ENCODE peak calls at places on chromosome 20, in seven cellular contexts. One of them, this sample, is unnamed.

GRCh38 chr20:41424025-41424424 is 57.4 kb upstream of the EMILIN3 start:
- DNase-seq in CD4-positive, CD25-positive, alpha-beta regulatory T cell: no peak
- DNase-seq in fibroblast of villous mesenchyme: no peak
- DNase-seq in HepG2: no peak
- DNase-seq in cardiac fibroblast: no peak
- DNase-seq in GM12865: no peak
- DNase-seq in fibroblast of pulmonary artery: no peak
- DNase-seq in this sample: no peak

GRCh38 chr20:52529856-52530255 is 338.3 kb upstream of the ZFP64 start:
- DNase-seq in cardiac fibroblast: no peak
- DNase-seq in fibroblast of pulmonary artery: peak
- DNase-seq in HepG2: no peak
- DNase-seq in fibroblast of villous mesenchyme: peak
- DNase-seq in CD4-positive, CD25-positive, alpha-beta regulatory T cell: no peak
- DNase-seq in GM12865: no peak
- DNase-seq in this sample: peak

GRCh38 chr20:36063916-36064660 is 90.5 kb upstream of the EPB41L1 start:
- DNase-seq in fibroblast of villous mesenchyme: no peak
- DNase-seq in HepG2: no peak
- DNase-seq in CD4-positive, CD25-positive, alpha-beta regulatory T cell: no peak
- DNase-seq in fibroblast of pulmonary artery: no peak
- DNase-seq in cardiac fibroblast: no peak
- DNase-seq in GM12865: no peak
- DNase-seq in this sample: no peak

GRCh38 chr20:44412402-44413144 is 57.1 kb downstream of the HNF4A start:
- DNase-seq in CD4-positive, CD25-positive, alpha-beta regulatory T cell: no peak
- DNase-seq in GM12865: no peak
- DNase-seq in fibroblast of villous mesenchyme: no peak
- DNase-seq in cardiac fibroblast: no peak
- DNase-seq in HepG2: no peak
- DNase-seq in fibroblast of pulmonary artery: no peak
- DNase-seq in this sample: no peak

GRCh38 chr20:63049561-63050221 is 42.9 kb upstream of the BHLHE23 start:
- DNase-seq in cardiac fibroblast: no peak
- DNase-seq in fibroblast of villous mesenchyme: no peak
- DNase-seq in HepG2: no peak
- DNase-seq in CD4-positive, CD25-positive, alpha-beta regulatory T cell: no peak
- DNase-seq in GM12865: no peak
- DNase-seq in fibroblast of pulmonary artery: no peak
- DNase-seq in this sample: no peak

GRCh38 chr20:57323034-57323433 is 6.6 kb upstream of the SPO11 start:
- DNase-seq in fibroblast of pulmonary artery: peak
- DNase-seq in CD4-positive, CD25-positive, alpha-beta regulatory T cell: no peak
- DNase-seq in fibroblast of villous mesenchyme: peak
- DNase-seq in cardiac fibroblast: peak
- DNase-seq in GM12865: peak
- DNase-seq in HepG2: no peak
- DNase-seq in this sample: peak

GRCh38 chr20:50130346-50130703 is 17.4 kb upstream of the UBE2V1 start:
- DNase-seq in GM12865: no peak
- DNase-seq in fibroblast of villous mesenchyme: no peak
- DNase-seq in cardiac fibroblast: peak
- DNase-seq in HepG2: no peak
- DNase-seq in fibroblast of pulmonary artery: no peak
- DNase-seq in CD4-positive, CD25-positive, alpha-beta regulatory T cell: no peak
- DNase-seq in this sample: no peak

GRCh38 chr20:63249891-63250290 is 4.4 kb downstream of the NKAIN4 start:
- DNase-seq in CD4-positive, CD25-positive, alpha-beta regulatory T cell: no peak
- DNase-seq in fibroblast of pulmonary artery: no peak
- DNase-seq in fibroblast of villous mesenchyme: no peak
- DNase-seq in cardiac fibroblast: no peak
- DNase-seq in GM12865: no peak
- DNase-seq in HepG2: no peak
- DNase-seq in this sample: no peak

DNA sequence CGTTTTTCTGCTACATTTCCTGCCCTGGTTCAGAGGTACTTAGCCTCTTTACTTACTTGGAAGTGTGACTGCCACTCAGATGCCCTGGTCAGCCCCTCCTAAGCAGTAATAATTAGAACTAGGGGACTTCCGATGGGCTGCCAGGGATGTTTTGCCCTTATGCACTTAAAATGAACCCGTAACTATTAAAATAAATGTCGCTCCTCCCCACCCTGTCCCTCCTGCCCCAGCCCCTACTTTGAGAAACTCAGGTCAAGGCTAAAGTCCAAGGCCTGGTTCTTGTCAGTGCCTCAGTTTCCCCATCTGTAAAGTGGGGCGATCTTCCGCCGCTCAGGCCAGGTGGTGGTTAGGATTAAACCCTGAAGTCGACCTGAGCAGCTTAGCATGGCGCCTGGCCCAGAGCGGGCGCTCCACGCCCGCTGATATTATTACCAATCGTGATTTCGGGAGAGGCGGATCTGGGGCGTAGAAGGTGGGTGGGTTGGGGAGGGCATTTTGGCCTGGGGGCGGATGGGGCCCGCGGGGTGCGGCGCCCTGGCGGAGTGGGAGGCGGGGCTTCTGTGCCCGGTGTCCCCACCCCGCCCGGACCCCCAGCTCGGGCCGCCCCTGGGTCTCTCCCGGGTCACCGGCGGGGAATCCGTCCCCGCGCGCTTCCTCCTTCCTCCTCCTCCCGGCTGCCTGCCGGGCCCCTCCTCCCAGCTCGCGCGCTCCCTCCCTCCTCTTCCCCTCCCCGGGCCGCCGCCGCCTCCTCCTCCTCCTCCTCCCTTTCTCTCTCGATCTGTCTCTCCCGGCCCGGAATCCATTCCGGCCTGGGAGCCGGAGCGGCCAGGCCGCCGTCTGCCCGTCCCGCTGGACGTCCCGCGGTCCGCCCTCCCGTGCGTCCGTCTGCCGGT is at the start of gene SRC:
- DNase-seq in HepG2: peak
- DNase-seq in GM12865: peak
- DNase-seq in fibroblast of pulmonary artery: peak
- DNase-seq in cardiac fibroblast: peak
- DNase-seq in CD4-positive, CD25-positive, alpha-beta regulatory T cell: peak
- DNase-seq in fibroblast of villous mesenchyme: peak
- DNase-seq in this sample: peak
- H3K4me3 ChIP-seq in HepG2: peak
- H3K4me3 ChIP-seq in GM12865: peak
- H3K4me3 ChIP-seq in fibroblast of pulmonary artery: peak
- H3K4me3 ChIP-seq in cardiac fibroblast: peak
- H3K4me3 ChIP-seq in CD4-positive, CD25-positive, alpha-beta regulatory T cell: no peak
- H3K4me3 ChIP-seq in fibroblast of villous mesenchyme: peak
- H3K4me3 ChIP-seq in this sample: peak

GRCh38 chr20:60060006-60060557 is 101.9 kb downstream of the CDH26 start:
- DNase-seq in fibroblast of villous mesenchyme: no peak
- DNase-seq in GM12865: no peak
- DNase-seq in HepG2: no peak
- DNase-seq in fibroblast of pulmonary artery: no peak
- DNase-seq in cardiac fibroblast: no peak
- DNase-seq in CD4-positive, CD25-positive, alpha-beta regulatory T cell: no peak
- DNase-seq in this sample: no peak

GRCh38 chr20:60056345-60057122 is 98.3 kb downstream of the CDH26 start:
- DNase-seq in GM12865: no peak
- DNase-seq in cardiac fibroblast: no peak
- DNase-seq in fibroblast of pulmonary artery: no peak
- DNase-seq in fibroblast of villous mesenchyme: no peak
- DNase-seq in CD4-positive, CD25-positive, alpha-beta regulatory T cell: no peak
- DNase-seq in HepG2: no peak
- DNase-seq in this sample: no peak

GRCh38 chr20:60057123-60057865 is 99.1 kb downstream of the CDH26 start:
- DNase-seq in fibroblast of villous mesenchyme: peak
- DNase-seq in GM12865: peak
- DNase-seq in fibroblast of pulmonary artery: peak
- DNase-seq in cardiac fibroblast: peak
- DNase-seq in HepG2: peak
- DNase-seq in CD4-positive, CD25-positive, alpha-beta regulatory T cell: peak
- DNase-seq in this sample: peak

GRCh38 chr20:60058869-60059268 is 100.6 kb downstream of the CDH26 start:
- DNase-seq in GM12865: no peak
- DNase-seq in HepG2: no peak
- DNase-seq in fibroblast of villous mesenchyme: no peak
- DNase-seq in cardiac fibroblast: no peak
- DNase-seq in CD4-positive, CD25-positive, alpha-beta regulatory T cell: no peak
- DNase-seq in fibroblast of pulmonary artery: no peak
- DNase-seq in this sample: no peak

DNA sequence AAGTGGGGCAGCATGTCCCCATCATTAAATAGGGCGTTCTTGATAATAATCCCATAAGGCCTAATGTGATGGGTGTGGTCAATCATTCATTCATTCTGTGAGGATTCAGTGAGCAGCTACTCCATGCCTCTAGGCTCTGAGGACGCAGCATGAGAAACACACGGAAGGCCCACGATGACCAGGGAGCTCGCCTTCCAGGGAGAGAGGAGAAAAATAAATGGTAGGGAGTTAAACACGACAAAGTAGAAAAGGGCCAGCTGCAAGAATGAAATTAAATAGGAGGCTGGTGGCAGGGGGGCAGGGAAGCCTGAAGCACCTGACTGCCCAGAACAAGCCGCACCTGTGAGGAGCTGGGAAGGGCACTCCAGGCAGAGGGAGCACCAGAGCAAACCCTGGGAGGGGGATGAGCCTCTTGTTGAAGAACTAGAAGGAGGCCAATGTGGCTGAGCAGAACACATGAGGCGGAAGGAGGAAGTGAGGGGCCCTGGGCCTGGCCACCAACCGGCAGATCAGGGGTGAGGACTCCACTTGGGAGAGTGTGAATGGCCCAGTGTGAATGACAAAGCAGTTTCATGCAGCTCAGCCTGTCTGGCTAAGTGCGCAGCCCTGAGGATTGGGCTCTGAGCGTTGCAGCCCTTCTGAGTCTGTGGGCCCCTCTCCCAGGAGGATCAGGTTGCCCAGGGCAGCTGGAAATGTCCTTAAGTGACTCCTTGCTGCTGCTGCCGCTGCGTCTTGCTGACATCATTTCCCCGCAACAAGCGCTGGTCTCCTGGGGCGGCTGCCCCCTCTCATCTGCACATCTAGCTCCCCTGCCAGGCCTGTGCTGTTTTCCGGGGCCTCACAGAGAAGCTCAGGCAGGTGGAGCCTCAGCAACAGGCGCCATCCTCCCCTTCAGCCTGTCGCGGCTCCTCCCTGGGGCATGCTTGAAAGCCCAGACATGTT is 99.9 kb downstream of the CDH26 start:
- DNase-seq in fibroblast of villous mesenchyme: peak
- DNase-seq in GM12865: no peak
- DNase-seq in fibroblast of pulmonary artery: peak
- DNase-seq in HepG2: no peak
- DNase-seq in cardiac fibroblast: peak
- DNase-seq in CD4-positive, CD25-positive, alpha-beta regulatory T cell: peak
- DNase-seq in this sample: no peak
- H3K4me3 ChIP-seq in fibroblast of villous mesenchyme: no peak
- H3K4me3 ChIP-seq in GM12865: no peak
- H3K4me3 ChIP-seq in fibroblast of pulmonary artery: no peak
- H3K4me3 ChIP-seq in HepG2: no peak
- H3K4me3 ChIP-seq in cardiac fibroblast: no peak
- H3K4me3 ChIP-seq in CD4-positive, CD25-positive, alpha-beta regulatory T cell: peak
- H3K4me3 ChIP-seq in this sample: no peak

GRCh38 chr20:46056970-46057855 is 28.2 kb downstream of the SLC12A5 start:
- DNase-seq in fibroblast of pulmonary artery: peak
- DNase-seq in GM12865: no peak
- DNase-seq in HepG2: no peak
- DNase-seq in cardiac fibroblast: peak
- DNase-seq in fibroblast of villous mesenchyme: peak
- DNase-seq in CD4-positive, CD25-positive, alpha-beta regulatory T cell: no peak
- DNase-seq in this sample: peak

GRCh38 chr20:46058656-46059281 is 29.8 kb downstream of the SLC12A5 start:
- DNase-seq in CD4-positive, CD25-positive, alpha-beta regulatory T cell: no peak
- DNase-seq in HepG2: no peak
- DNase-seq in fibroblast of pulmonary artery: no peak
- DNase-seq in cardiac fibroblast: no peak
- DNase-seq in GM12865: no peak
- DNase-seq in fibroblast of villous mesenchyme: no peak
- DNase-seq in this sample: no peak

GRCh38 chr20:46056027-46056833 is 27.2 kb downstream of the SLC12A5 start:
- DNase-seq in cardiac fibroblast: no peak
- DNase-seq in GM12865: no peak
- DNase-seq in fibroblast of villous mesenchyme: no peak
- DNase-seq in HepG2: no peak
- DNase-seq in fibroblast of pulmonary artery: no peak
- DNase-seq in CD4-positive, CD25-positive, alpha-beta regulatory T cell: no peak
- DNase-seq in this sample: no peak

GRCh38 chr20:46060301-46060881 is 29.4 kb downstream of the NCOA5 start:
- DNase-seq in fibroblast of pulmonary artery: peak
- DNase-seq in fibroblast of villous mesenchyme: no peak
- DNase-seq in HepG2: no peak
- DNase-seq in GM12865: peak
- DNase-seq in cardiac fibroblast: peak
- DNase-seq in CD4-positive, CD25-positive, alpha-beta regulatory T cell: no peak
- DNase-seq in this sample: no peak

GRCh38 chr20:46057856-46058655 is 29.0 kb downstream of the SLC12A5 start:
- DNase-seq in fibroblast of villous mesenchyme: peak
- DNase-seq in GM12865: no peak
- DNase-seq in CD4-positive, CD25-positive, alpha-beta regulatory T cell: no peak
- DNase-seq in cardiac fibroblast: peak
- DNase-seq in HepG2: no peak
- DNase-seq in fibroblast of pulmonary artery: peak
- DNase-seq in this sample: no peak
- H3K4me3 ChIP-seq in fibroblast of villous mesenchyme: peak
- H3K4me3 ChIP-seq in GM12865: no peak
- H3K4me3 ChIP-seq in CD4-positive, CD25-positive, alpha-beta regulatory T cell: no peak
- H3K4me3 ChIP-seq in cardiac fibroblast: peak
- H3K4me3 ChIP-seq in HepG2: no peak
- H3K4me3 ChIP-seq in fibroblast of pulmonary artery: peak
- H3K4me3 ChIP-seq in this sample: no peak

GRCh38 chr20:39773380-39774000 is 811.3 kb downstream of the DHX35 start:
- DNase-seq in GM12865: no peak
- DNase-seq in fibroblast of pulmonary artery: no peak
- DNase-seq in fibroblast of villous mesenchyme: no peak
- DNase-seq in HepG2: no peak
- DNase-seq in CD4-positive, CD25-positive, alpha-beta regulatory T cell: no peak
- DNase-seq in cardiac fibroblast: peak
- DNase-seq in this sample: peak

GRCh38 chr20:39775110-39775509 is 813.0 kb downstream of the DHX35 start:
- DNase-seq in GM12865: no peak
- DNase-seq in CD4-positive, CD25-positive, alpha-beta regulatory T cell: no peak
- DNase-seq in HepG2: no peak
- DNase-seq in fibroblast of pulmonary artery: peak
- DNase-seq in fibroblast of villous mesenchyme: peak
- DNase-seq in cardiac fibroblast: peak
- DNase-seq in this sample: peak

GRCh38 chr20:39777610-39778009 is 815.5 kb downstream of the DHX35 start:
- DNase-seq in fibroblast of pulmonary artery: no peak
- DNase-seq in CD4-positive, CD25-positive, alpha-beta regulatory T cell: no peak
- DNase-seq in GM12865: no peak
- DNase-seq in HepG2: no peak
- DNase-seq in fibroblast of villous mesenchyme: no peak
- DNase-seq in cardiac fibroblast: no peak
- DNase-seq in this sample: no peak

GRCh38 chr20:39778847-39779641 is 816.9 kb downstream of the DHX35 start:
- DNase-seq in GM12865: no peak
- DNase-seq in fibroblast of villous mesenchyme: no peak
- DNase-seq in CD4-positive, CD25-positive, alpha-beta regulatory T cell: no peak
- DNase-seq in fibroblast of pulmonary artery: no peak
- DNase-seq in HepG2: no peak
- DNase-seq in cardiac fibroblast: no peak
- DNase-seq in this sample: no peak

DNA sequence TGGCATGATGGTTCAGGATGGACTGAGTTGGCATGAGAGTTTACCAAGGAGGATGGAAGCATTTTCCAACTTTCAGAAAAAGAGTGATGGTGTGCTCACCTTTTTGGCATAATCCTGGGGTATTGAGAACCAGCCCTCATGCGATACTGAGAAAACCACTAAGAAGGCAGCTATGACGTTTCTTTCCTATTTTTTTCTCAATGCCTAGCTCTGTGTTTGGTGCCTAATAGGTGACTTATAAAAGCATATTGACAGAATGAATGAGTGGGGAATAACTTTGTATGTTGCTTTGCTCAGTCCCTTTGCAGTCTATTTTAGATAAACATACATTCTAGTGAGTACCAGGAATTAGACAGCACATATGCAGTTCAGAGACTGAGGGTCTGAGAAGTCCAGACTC is 816.3 kb downstream of the DHX35 start:
- DNase-seq in HepG2: no peak
- DNase-seq in fibroblast of villous mesenchyme: no peak
- DNase-seq in fibroblast of pulmonary artery: no peak
- DNase-seq in cardiac fibroblast: no peak
- DNase-seq in CD4-positive, CD25-positive, alpha-beta regulatory T cell: no peak
- DNase-seq in GM12865: no peak
- DNase-seq in this sample: no peak
- H3K4me3 ChIP-seq in HepG2: no peak
- H3K4me3 ChIP-seq in fibroblast of villous mesenchyme: no peak
- H3K4me3 ChIP-seq in fibroblast of pulmonary artery: no peak
- H3K4me3 ChIP-seq in cardiac fibroblast: no peak
- H3K4me3 ChIP-seq in CD4-positive, CD25-positive, alpha-beta regulatory T cell: no peak
- H3K4me3 ChIP-seq in GM12865: no peak
- H3K4me3 ChIP-seq in this sample: no peak

This sample was measured in MG63.